ENCODE peak calls at places on chromosome 16, in ten cellular contexts. C is psoas muscle; R is T1000; M is AG20443; P is aorta; H is stimulated activated CD4-positive, alpha-beta T cell treated with anti-CD3 and anti-CD28 coated beads, Interleukin-1b, Interleukin-23, amount 100 ng/mL, for 24 hours; S is stimulated activated CD8-positive, alpha-beta memory T cell treated with anti-CD3 and anti-CD28 coated beads, Interleukin-4, amount 100 ng/mL, for 24 hours; I is Panc1; D is ELR; Z is HT1080. O is an unnamed sample.

GRCh38 chr16:88924834-88925539 is 52.0 kb downstream of the CBFA2T3 start:
- DNase-seq in C (peak), R (peak), M (peak), P (no peak), H (no peak), S (no peak), I (no peak), D (peak), Z (peak), O (no peak)

GRCh38 chr16:56864910-56865309 is at the start of gene SLC12A3:
- DNase-seq in C (no peak), R (no peak), M (no peak), P (no peak), H (no peak), S (no peak), I (no peak), D (no peak), Z (no peak), O (no peak)

GRCh38 chr16:2428051-2428786 is 1.0 kb upstream of the CCNF start:
- DNase-seq in C (no peak), R (peak), M (peak), P (peak), H (no peak), S (no peak), I (no peak), D (peak), Z (peak), O (peak)

GRCh38 chr16:83044589-83044988 is 417.8 kb downstream of the CDH13 start:
- DNase-seq in C (no peak), R (no peak), M (no peak), P (no peak), H (no peak), S (no peak), I (no peak), D (no peak), Z (no peak), O (no peak)

GRCh38 chr16:47492428-47493357 is 31.6 kb downstream of the PHKB start:
- DNase-seq in C (peak), R (peak), M (peak), P (peak), H (peak), S (no peak), I (no peak), D (no peak), Z (no peak), O (peak)

GRCh38 chr16:17467923-17468540 is 2.7 kb downstream of the XYLT1 start:
- DNase-seq in C (peak), R (peak), M (peak), P (peak), H (no peak), S (no peak), I (no peak), D (peak), Z (peak), O (peak)

GRCh38 chr16:88316941-88317618 is 65.7 kb upstream of the ZNF469 start:
- DNase-seq in C (peak), R (no peak), M (no peak), P (peak), H (no peak), S (no peak), I (no peak), D (no peak), Z (no peak), O (no peak)

GRCh38 chr16:71927383-71927782 is 32.1 kb downstream of the IST1 start:
- DNase-seq in C (no peak), R (no peak), M (peak), P (no peak), H (no peak), S (no peak), I (no peak), D (peak), Z (peak), O (peak)

GRCh38 chr16:27749946-27750345 is 200.0 kb downstream of the KATNIP start:
- DNase-seq in C (no peak), R (no peak), M (no peak), P (no peak), H (no peak), S (no peak), I (no peak), D (no peak), Z (no peak), O (no peak)

GRCh38 chr16:87338155-87338765 is 21.1 kb upstream of the C16orf95 start:
- DNase-seq in C (peak), R (no peak), M (no peak), P (no peak), H (no peak), S (no peak), I (no peak), D (no peak), Z (no peak), O (no peak)

O was measured in testis.